ENCODE peak calls at places on chromosomes 6 and 20, in seven cellular contexts. One of them, this sample, is unnamed.

GRCh38 chr6:3229566-3230274 is 2.3 kb upstream of the TUBB2B start:
- DNase-seq in H1: no peak
- DNase-seq in GM12878: no peak
- DNase-seq in PC-3: no peak
- DNase-seq in astrocyte: no peak
- DNase-seq in hepatocyte: peak; percentile 54
- DNase-seq in endothelial cell of umbilical vein: no peak
- DNase-seq in this sample: no peak

GRCh38 chr6:108171291-108171917 is 5.6 kb downstream of the NR2E1 start:
- DNase-seq in H1: peak; percentile 66
- DNase-seq in GM12878: no peak
- DNase-seq in PC-3: no peak
- DNase-seq in astrocyte: no peak
- DNase-seq in hepatocyte: no peak
- DNase-seq in endothelial cell of umbilical vein: no peak
- DNase-seq in this sample: peak; percentile 85

GRCh38 chr6:166743415-166743814 is 116.4 kb upstream of the RPS6KA2 start:
- DNase-seq in H1: peak; percentile 41
- DNase-seq in GM12878: no peak
- DNase-seq in PC-3: no peak
- DNase-seq in astrocyte: no peak
- DNase-seq in hepatocyte: no peak
- DNase-seq in endothelial cell of umbilical vein: no peak
- DNase-seq in this sample: no peak

GRCh38 chr20:47118201-47118600 is 223.6 kb downstream of the EYA2 start:
- DNase-seq in H1: no peak
- DNase-seq in GM12878: no peak
- DNase-seq in PC-3: no peak
- DNase-seq in astrocyte: no peak
- DNase-seq in hepatocyte: no peak
- DNase-seq in endothelial cell of umbilical vein: no peak
- DNase-seq in this sample: no peak

GRCh38 chr6:46932941-46933340 is 11.2 kb upstream of the ADGRF5 start:
- DNase-seq in H1: no peak
- DNase-seq in GM12878: no peak
- DNase-seq in PC-3: no peak
- DNase-seq in astrocyte: peak; percentile 77
- DNase-seq in hepatocyte: no peak
- DNase-seq in endothelial cell of umbilical vein: no peak
- DNase-seq in this sample: no peak

GRCh38 chr6:8940356-8940755 is 505.0 kb upstream of the SLC35B3 start:
- DNase-seq in H1: no peak
- DNase-seq in GM12878: no peak
- DNase-seq in PC-3: peak; percentile 37
- DNase-seq in astrocyte: no peak
- DNase-seq in hepatocyte: no peak
- DNase-seq in endothelial cell of umbilical vein: no peak
- DNase-seq in this sample: no peak

GRCh38 chr6:159041181-159041580 is 3.6 kb downstream of the TAGAP start:
- DNase-seq in H1: no peak
- DNase-seq in GM12878: no peak
- DNase-seq in PC-3: no peak
- DNase-seq in astrocyte: no peak
- DNase-seq in hepatocyte: no peak
- DNase-seq in endothelial cell of umbilical vein: no peak
- DNase-seq in this sample: no peak

GRCh38 chr6:161631676-161632194 is 357.9 kb upstream of the AGPAT4 start:
- DNase-seq in H1: no peak
- DNase-seq in GM12878: no peak
- DNase-seq in PC-3: no peak
- DNase-seq in astrocyte: peak; percentile 89
- DNase-seq in hepatocyte: no peak
- DNase-seq in endothelial cell of umbilical vein: peak; percentile 6
- DNase-seq in this sample: peak; percentile 77

GRCh38 chr6:167686204-167686893 is 140.4 kb upstream of the AFDN start:
- DNase-seq in H1: no peak
- DNase-seq in GM12878: no peak
- DNase-seq in PC-3: no peak
- DNase-seq in astrocyte: no peak
- DNase-seq in hepatocyte: no peak
- DNase-seq in endothelial cell of umbilical vein: no peak
- DNase-seq in this sample: no peak

GRCh38 chr6:151269318-151269995 is 29.7 kb downstream of the AKAP12 start:
- DNase-seq in H1: no peak
- DNase-seq in GM12878: no peak
- DNase-seq in PC-3: peak; percentile 3
- DNase-seq in astrocyte: peak; percentile 81
- DNase-seq in hepatocyte: no peak
- DNase-seq in endothelial cell of umbilical vein: peak; percentile 65
- DNase-seq in this sample: no peak

GRCh38 chr20:24832518-24832917 is 116.6 kb upstream of the CST7 start:
- DNase-seq in H1: no peak
- DNase-seq in GM12878: no peak
- DNase-seq in PC-3: no peak
- DNase-seq in astrocyte: no peak
- DNase-seq in hepatocyte: no peak
- DNase-seq in endothelial cell of umbilical vein: no peak
- DNase-seq in this sample: no peak

DNA sequence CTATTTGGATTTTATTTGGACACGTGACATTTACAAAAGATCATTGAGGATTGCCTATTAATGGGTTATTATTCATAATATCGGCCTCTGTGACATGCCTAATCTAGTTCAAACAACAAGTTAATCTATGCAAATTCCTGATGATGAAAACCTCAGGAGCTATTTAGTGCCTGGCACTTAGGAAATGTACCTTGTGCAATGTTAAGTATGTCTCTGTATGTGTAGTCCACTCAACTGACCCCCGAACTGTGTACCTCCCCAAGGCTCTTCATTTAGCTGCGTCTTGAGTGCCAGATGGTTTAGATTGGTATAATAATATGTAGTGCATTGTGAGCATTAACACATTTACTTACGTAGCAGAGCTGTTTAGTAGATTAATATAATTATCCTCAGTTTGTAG is 6.9 kb downstream of the LAMA2 start:
- DNase-seq in H1: no peak
- DNase-seq in GM12878: no peak
- DNase-seq in PC-3: no peak
- DNase-seq in astrocyte: no peak
- DNase-seq in hepatocyte: no peak
- DNase-seq in endothelial cell of umbilical vein: no peak
- DNase-seq in this sample: no peak
- H4K20me1 ChIP-seq in H1: no peaks in the 10 kb centered on the region
- H4K20me1 ChIP-seq in GM12878: no peaks in the 10 kb centered on the region
- H4K20me1 ChIP-seq in PC-3: no peaks in the 10 kb centered on the region
- H4K20me1 ChIP-seq in astrocyte: no peaks in the 10 kb centered on the region
- H4K20me1 ChIP-seq in hepatocyte: no peaks in the 10 kb centered on the region
- H4K20me1 ChIP-seq in endothelial cell of umbilical vein: no peaks in the 10 kb centered on the region
- H4K20me1 ChIP-seq in this sample: no peaks in the 10 kb centered on the region

GRCh38 chr6:26195924-26196845 is 109.0 kb downstream of the HFE start:
- DNase-seq in H1: no peak
- DNase-seq in GM12878: no peak
- DNase-seq in PC-3: peak; percentile 38
- DNase-seq in astrocyte: no peak
- DNase-seq in hepatocyte: no peak
- DNase-seq in endothelial cell of umbilical vein: peak; percentile 28
- DNase-seq in this sample: no peak

GRCh38 chr6:26193467-26194328 is 106.5 kb downstream of the HFE start:
- DNase-seq in H1: no peak
- DNase-seq in GM12878: no peak
- DNase-seq in PC-3: no peak
- DNase-seq in astrocyte: no peak
- DNase-seq in hepatocyte: no peak
- DNase-seq in endothelial cell of umbilical vein: no peak
- DNase-seq in this sample: no peak

GRCh38 chr6:26194774-26195375 is 107.6 kb downstream of the HFE start:
- DNase-seq in H1: no peak
- DNase-seq in GM12878: no peak
- DNase-seq in PC-3: no peak
- DNase-seq in astrocyte: no peak
- DNase-seq in hepatocyte: no peak
- DNase-seq in endothelial cell of umbilical vein: peak; percentile 63
- DNase-seq in this sample: no peak

GRCh38 chr6:26195376-26195923 is 108.2 kb downstream of the HFE start:
- DNase-seq in H1: peak; percentile 64
- DNase-seq in GM12878: peak; percentile 70
- DNase-seq in PC-3: peak; percentile 87
- DNase-seq in astrocyte: peak; percentile 95
- DNase-seq in hepatocyte: peak; percentile 92
- DNase-seq in endothelial cell of umbilical vein: peak; percentile 96
- DNase-seq in this sample: peak; percentile 89

GRCh38 chr6:26194329-26194701 is 107.1 kb downstream of the HFE start:
- DNase-seq in H1: no peak
- DNase-seq in GM12878: no peak
- DNase-seq in PC-3: no peak
- DNase-seq in astrocyte: no peak
- DNase-seq in hepatocyte: no peak
- DNase-seq in endothelial cell of umbilical vein: no peak
- DNase-seq in this sample: no peak
- H3K4me3 ChIP-seq in H1: no peak overlapping the region
- H3K4me3 ChIP-seq in GM12878: peak overlapping the region; percentile 73
- H3K4me3 ChIP-seq in PC-3: peak overlapping the region; percentile 93
- H3K4me3 ChIP-seq in astrocyte: no peak overlapping the region
- H3K4me3 ChIP-seq in hepatocyte: peak overlapping the region; percentile 31
- H3K4me3 ChIP-seq in endothelial cell of umbilical vein: no peak overlapping the region
- H3K4me3 ChIP-seq in this sample: no peak overlapping the region

DNA sequence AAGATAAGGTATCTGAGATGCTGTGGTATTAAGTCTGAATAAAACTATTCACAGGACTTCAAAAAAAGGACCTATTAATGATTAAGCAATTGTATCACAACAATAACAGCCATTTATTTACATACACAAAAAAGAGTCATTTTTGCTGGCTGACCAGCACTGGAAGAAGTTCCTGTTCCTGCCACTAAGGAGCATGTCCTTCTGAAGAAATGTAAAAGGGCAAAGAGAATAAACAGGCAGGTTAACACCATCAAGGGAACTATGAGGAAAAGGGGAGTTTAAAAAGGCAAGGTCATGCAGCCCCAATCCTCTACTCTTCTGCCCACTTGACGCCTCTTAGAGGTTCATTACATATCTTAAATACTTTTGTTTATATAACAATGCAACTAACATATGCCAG is 39.3 kb downstream of the REPS1 start:
- DNase-seq in H1: no peak
- DNase-seq in GM12878: no peak
- DNase-seq in PC-3: no peak
- DNase-seq in astrocyte: no peak
- DNase-seq in hepatocyte: no peak
- DNase-seq in endothelial cell of umbilical vein: no peak
- DNase-seq in this sample: no peak
- H4K20me1 ChIP-seq in H1: no peaks in the 10 kb centered on the region
- H4K20me1 ChIP-seq in GM12878: no peaks in the 10 kb centered on the region
- H4K20me1 ChIP-seq in PC-3: peaks cover 7% of the 10 kb centered on the region
- H4K20me1 ChIP-seq in astrocyte: peaks cover 12% of the 10 kb centered on the region
- H4K20me1 ChIP-seq in hepatocyte: peaks cover 11% of the 10 kb centered on the region
- H4K20me1 ChIP-seq in endothelial cell of umbilical vein: no peaks in the 10 kb centered on the region
- H4K20me1 ChIP-seq in this sample: no peaks in the 10 kb centered on the region

GRCh38 chr20:22582960-22583772 is 1.2 kb downstream of the FOXA2 start:
- DNase-seq in H1: peak; percentile 72
- DNase-seq in GM12878: no peak
- DNase-seq in PC-3: peak; percentile 17
- DNase-seq in astrocyte: no peak
- DNase-seq in hepatocyte: peak; percentile 62
- DNase-seq in endothelial cell of umbilical vein: no peak
- DNase-seq in this sample: no peak

GRCh38 chr20:22581437-22582385 is 2.7 kb downstream of the FOXA2 start:
- DNase-seq in H1: peak; percentile 67
- DNase-seq in GM12878: no peak
- DNase-seq in PC-3: no peak
- DNase-seq in astrocyte: no peak
- DNase-seq in hepatocyte: no peak
- DNase-seq in endothelial cell of umbilical vein: no peak
- DNase-seq in this sample: no peak

GRCh38 chr20:22583773-22584629 is at the start of gene FOXA2:
- DNase-seq in H1: peak; percentile 69
- DNase-seq in GM12878: no peak
- DNase-seq in PC-3: peak; percentile 63
- DNase-seq in astrocyte: no peak
- DNase-seq in hepatocyte: peak; percentile 87
- DNase-seq in endothelial cell of umbilical vein: no peak
- DNase-seq in this sample: no peak

GRCh38 chr20:22584630-22584921 is 204 bp upstream of the FOXA2 start:
- DNase-seq in H1: peak; percentile 79
- DNase-seq in GM12878: no peak
- DNase-seq in PC-3: peak; percentile 71
- DNase-seq in astrocyte: no peak
- DNase-seq in hepatocyte: peak; percentile 84
- DNase-seq in endothelial cell of umbilical vein: no peak
- DNase-seq in this sample: no peak

GRCh38 chr20:22582386-22582959 is 1.9 kb downstream of the FOXA2 start:
- DNase-seq in H1: peak; percentile 73
- DNase-seq in GM12878: no peak
- DNase-seq in PC-3: no peak
- DNase-seq in astrocyte: no peak
- DNase-seq in hepatocyte: no peak
- DNase-seq in endothelial cell of umbilical vein: no peak
- DNase-seq in this sample: no peak
- H3K4me3 ChIP-seq in H1: no peak overlapping the region
- H3K4me3 ChIP-seq in GM12878: no peak overlapping the region
- H3K4me3 ChIP-seq in PC-3: peak overlapping the region; percentile 93
- H3K4me3 ChIP-seq in astrocyte: no peak overlapping the region
- H3K4me3 ChIP-seq in hepatocyte: no peak overlapping the region
- H3K4me3 ChIP-seq in endothelial cell of umbilical vein: no peak overlapping the region
- H3K4me3 ChIP-seq in this sample: no peak overlapping the region